ENCODE peak calls at places on chromosomes 2 and 18, in five cellular contexts. D is psoas muscle, Z is heart right ventricle, J is astrocyte, I is epithelial cell of esophagus. F is an unnamed sample.

GRCh38 chr18:2415656-2416055 is 155.6 kb downstream of the METTL4 start:
- DNase-seq in D (no peak), I (no peak), Z (no peak), J (no peak), F (no peak)

GRCh38 chr2:158463496-158464095 is 6.8 kb downstream of the PKP4 start:
- DNase-seq in J (no peak), Z (no peak), D (no peak), I (no peak), F (no peak)

GRCh38 chr2:98158305-98158704 is 71.3 kb downstream of the VWA3B start:
- DNase-seq in J (no peak), Z (peak; percentile 42), D (peak; percentile 33), I (no peak), F (no peak)

GRCh38 chr2:109372614-109373013 is 241.2 kb downstream of the SEPTIN10 start:
- DNase-seq in Z (no peak), J (no peak), I (no peak), D (no peak), F (no peak)

GRCh38 chr2:112001942-112002341 is 53.1 kb upstream of the TMEM87B start:
- DNase-seq in D (no peak), Z (no peak), I (peak; percentile 75), J (peak; percentile 35), F (no peak)

GRCh38 chr2:104866883-104867350 is 13.0 kb downstream of the POU3F3 start:
- DNase-seq in I (no peak), J (no peak), Z (no peak), D (no peak), F (no peak)

GRCh38 chr2:109351164-109351756 is 222.3 kb downstream of the SH3RF3 start:
- DNase-seq in J (peak; percentile 78), I (peak; percentile 68), Z (peak; percentile 69), D (peak; percentile 80), F (no peak)

GRCh38 chr2:6358985-6359384 is 506.7 kb downstream of the CMPK2 start:
- DNase-seq in D (no peak), I (no peak), J (no peak), Z (no peak), F (no peak)

GRCh38 chr2:160227252-160227651 is 27.2 kb upstream of the ITGB6 start:
- DNase-seq in D (peak; percentile 41), J (peak; percentile 75), I (peak; percentile 86), Z (no peak), F (no peak)

GRCh38 chr2:197705912-197706838 is 1.0 kb downstream of the MARS2 start:
- DNase-seq in J (no peak), Z (peak; percentile 24), I (peak; percentile 4), D (peak; percentile 34), F (no peak)

GRCh38 chr2:78892310-78892709 is 133.2 kb upstream of the REG3G start:
- DNase-seq in I (no peak), D (no peak), Z (no peak), J (no peak), F (no peak)

GRCh38 chr18:48803518-48803917 is 147.2 kb downstream of the SMAD7 start:
- DNase-seq in J (no peak), Z (no peak), I (no peak), D (no peak), F (no peak)

GRCh38 chr2:178530625-178531142 is 50.4 kb downstream of the PLEKHA3 start:
- DNase-seq in I (peak; percentile 31), J (no peak), D (no peak), Z (no peak), F (no peak)

GRCh38 chr2:109468893-109469292 is 144.9 kb downstream of the SEPTIN10 start:
- DNase-seq in D (no peak), J (no peak), I (no peak), Z (no peak), F (no peak)

GRCh38 chr2:55763721-55764120 is 70.1 kb upstream of the PNPT1 start:
- DNase-seq in J (no peak), D (no peak), I (peak; percentile 30), Z (no peak), F (no peak)

GRCh38 chr2:127638361-127639110 is 7.4 kb upstream of the GPR17 start:
- DNase-seq in J (no peak), Z (peak; percentile 49), D (peak; percentile 30), I (peak; percentile 27), F (no peak)

GRCh38 chr2:31049913-31050588 is 88.2 kb downstream of the GALNT14 start:
- DNase-seq in Z (no peak), I (no peak), J (no peak), D (no peak), F (no peak)

GRCh38 chr2:168465594-168465993 is 9.5 kb downstream of the CERS6 start:
- DNase-seq in D (no peak), Z (no peak), I (no peak), J (peak; percentile 20), F (no peak)

GRCh38 chr2:229205704-229206103 is 65.4 kb downstream of the PID1 start:
- DNase-seq in J (no peak), I (no peak), Z (no peak), D (no peak), F (no peak)

GRCh38 chr2:230864605-230865323 is at the start of gene ITM2C:
- DNase-seq in I (peak; percentile 68), Z (peak; percentile 73), D (peak; percentile 64), J (peak; percentile 25), F (peak; percentile 63)

GRCh38 chr2:203022751-203023150 is 8.1 kb downstream of the NBEAL1 start:
- DNase-seq in J (no peak), I (no peak), D (no peak), Z (no peak), F (no peak)

GRCh38 chr2:216857131-216857550 is 2.7 kb downstream of the TNP1 start:
- DNase-seq in Z (no peak), J (peak; percentile 44), I (peak; percentile 47), D (no peak), F (no peak)

DNA sequence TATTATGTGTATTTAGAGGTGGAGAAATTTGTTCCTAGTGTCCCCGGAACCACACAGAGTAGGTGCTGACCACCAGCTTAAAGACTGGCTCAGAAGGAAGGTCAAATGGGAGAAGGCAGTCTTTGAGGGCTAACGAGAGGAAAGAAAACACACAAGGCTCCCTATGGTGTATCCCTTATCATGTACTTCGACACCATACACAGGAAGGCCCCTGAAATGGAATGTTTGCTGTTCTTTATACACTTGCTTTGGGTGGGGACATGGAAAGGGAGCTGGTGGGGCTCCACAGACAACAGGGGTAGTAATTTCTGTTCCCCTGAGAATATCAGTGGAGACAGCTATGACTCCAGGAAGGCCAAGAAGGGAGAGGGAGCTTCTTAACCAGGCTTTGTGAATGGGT is 6.0 kb downstream of the EPAS1 start:
- DNase-seq in J (no peak), Z (no peak), D (no peak), I (no peak), F (no peak)
- H3K4me3 ChIP-seq in J (no peak overlapping the region), Z (peak overlapping the region; percentile 96), D (no peak overlapping the region), I (no peak overlapping the region), F (no peak overlapping the region)

GRCh38 chr2:218306184-218306920 is 14.0 kb upstream of the TMBIM1 start:
- DNase-seq in J (no peak), Z (no peak), I (no peak), D (no peak), F (no peak)
- H3K4me3 ChIP-seq in J (no peak overlapping the region), Z (no peak overlapping the region), I (no peak overlapping the region), D (no peak overlapping the region), F (no peak overlapping the region)

GRCh38 chr2:172740871-172741270 is 5.2 kb downstream of the RAPGEF4 start:
- DNase-seq in D (no peak), J (no peak), I (no peak), Z (no peak), F (no peak)
- H3K4me3 ChIP-seq in D (no peak overlapping the region), J (no peak overlapping the region), I (no peak overlapping the region), Z (no peak overlapping the region), F (no peak overlapping the region)

DNA sequence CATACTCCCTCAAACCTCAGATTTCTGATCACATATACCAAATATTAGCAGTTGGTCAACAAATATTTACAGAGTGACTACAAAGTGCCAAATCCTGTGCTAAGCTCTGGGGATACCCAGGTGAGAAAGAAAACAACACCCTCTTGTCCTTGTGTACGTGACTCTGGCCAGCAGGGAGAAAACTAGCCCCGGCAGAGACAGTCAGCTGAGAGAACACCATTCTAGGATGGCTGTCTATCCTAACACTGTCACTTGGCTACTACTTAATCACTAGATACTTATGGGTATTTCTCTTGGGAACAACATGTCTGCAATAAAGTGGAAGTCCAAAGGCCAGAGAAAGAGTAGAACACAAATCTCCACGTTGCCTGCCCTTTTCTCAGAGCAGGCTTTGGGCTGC is 57.9 kb upstream of the CD226 start:
- DNase-seq in I (no peak), J (no peak), D (no peak), Z (no peak), F (no peak)
- H3K4me3 ChIP-seq in I (no peak overlapping the region), J (no peak overlapping the region), D (no peak overlapping the region), Z (no peak overlapping the region), F (no peak overlapping the region)

GRCh38 chr2:239265681-239266435 is 135.0 kb downstream of the HDAC4 start:
- DNase-seq in Z (no peak), I (no peak), J (no peak), D (no peak), F (no peak)

GRCh38 chr2:239263231-239263936 is 137.4 kb downstream of the HDAC4 start:
- DNase-seq in D (peak; percentile 23), I (no peak), Z (no peak), J (no peak), F (no peak)

GRCh38 chr2:239266436-239266770 is 134.4 kb downstream of the HDAC4 start:
- DNase-seq in I (no peak), Z (no peak), J (no peak), D (no peak), F (no peak)

GRCh38 chr2:239263937-239264837 is 136.6 kb downstream of the HDAC4 start:
- DNase-seq in J (peak; percentile 44), D (peak; percentile 31), I (no peak), Z (no peak), F (peak; percentile 62)

GRCh38 chr2:239264838-239265651 is 135.8 kb downstream of the HDAC4 start:
- DNase-seq in I (peak; percentile 76), D (peak; percentile 36), Z (no peak), J (peak; percentile 73), F (peak; percentile 80)
- H3K4me3 ChIP-seq in I (no peak overlapping the region), D (peak overlapping the region; percentile 16), Z (no peak overlapping the region), J (no peak overlapping the region), F (peak overlapping the region; percentile 100)

DNA sequence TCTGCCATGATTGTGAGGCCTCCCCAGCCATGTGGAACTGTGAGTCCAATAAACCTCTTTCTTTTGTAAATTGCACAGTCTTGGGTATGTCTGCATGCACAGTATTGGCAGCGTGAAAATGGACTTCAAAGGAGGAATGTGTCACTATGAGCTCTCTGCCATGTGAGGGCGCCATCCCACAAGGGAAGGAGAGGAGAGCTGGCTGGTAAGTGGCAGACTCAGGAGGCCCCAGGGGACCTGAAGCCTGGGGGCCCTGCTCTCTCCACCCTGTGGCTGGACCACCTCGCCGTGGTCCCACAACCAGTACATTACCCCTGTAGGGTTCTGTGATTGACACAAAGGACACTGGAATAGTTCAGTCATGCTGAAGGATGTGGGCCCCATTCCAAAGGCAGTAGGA is 122.1 kb downstream of the RPIA start:
- DNase-seq in I (peak; percentile 36), J (no peak), Z (no peak), D (no peak), F (no peak)
- H3K4me3 ChIP-seq in I (no peak overlapping the region), J (no peak overlapping the region), Z (no peak overlapping the region), D (no peak overlapping the region), F (no peak overlapping the region)